ENCODE peak calls at places on chromosome 7, in five cellular contexts. One of them, this sample, is unnamed.

GRCh38 chr7:22470981-22471380 is 29.0 kb downstream of the STEAP1B start:
- DNase-seq in heart right ventricle: no peak
- DNase-seq in right cardiac atrium: no peak
- DNase-seq in erythroblast: no peak
- DNase-seq in GM13976: no peak
- DNase-seq in this sample: no peak

GRCh38 chr7:4776160-4776623 is 769 bp downstream of the AP5Z1 start:
- DNase-seq in heart right ventricle: no peak
- DNase-seq in right cardiac atrium: peak; percentile 37
- DNase-seq in erythroblast: no peak
- DNase-seq in GM13976: no peak
- DNase-seq in this sample: no peak

GRCh38 chr7:378551-379455 is 88.8 kb downstream of the FOXL3 start:
- DNase-seq in heart right ventricle: no peak
- DNase-seq in right cardiac atrium: peak; percentile 50
- DNase-seq in erythroblast: no peak
- DNase-seq in GM13976: no peak
- DNase-seq in this sample: no peak

GRCh38 chr7:5574770-5575269 is 151.2 kb upstream of the TNRC18 start:
- DNase-seq in heart right ventricle: peak; percentile 77
- DNase-seq in right cardiac atrium: peak; percentile 91
- DNase-seq in erythroblast: peak; percentile 49
- DNase-seq in GM13976: no peak
- DNase-seq in this sample: no peak

GRCh38 chr7:121510858-121511482 is 114.9 kb upstream of the FAM3C start:
- DNase-seq in heart right ventricle: no peak
- DNase-seq in right cardiac atrium: no peak
- DNase-seq in erythroblast: no peak
- DNase-seq in GM13976: no peak
- DNase-seq in this sample: no peak

GRCh38 chr7:134431805-134432204 is 27.1 kb downstream of the AKR1B1 start:
- DNase-seq in heart right ventricle: no peak
- DNase-seq in right cardiac atrium: peak; percentile 67
- DNase-seq in erythroblast: no peak
- DNase-seq in GM13976: no peak
- DNase-seq in this sample: no peak

GRCh38 chr7:33773053-33773452 is 132.3 kb upstream of the BMPER start:
- DNase-seq in heart right ventricle: no peak
- DNase-seq in right cardiac atrium: no peak
- DNase-seq in erythroblast: no peak
- DNase-seq in GM13976: no peak
- DNase-seq in this sample: no peak

GRCh38 chr7:128262273-128263028 is 21.4 kb downstream of the LEP start:
- DNase-seq in heart right ventricle: no peak
- DNase-seq in right cardiac atrium: no peak
- DNase-seq in erythroblast: no peak
- DNase-seq in GM13976: no peak
- DNase-seq in this sample: no peak

GRCh38 chr7:151566897-151567320 is 47.2 kb upstream of the RHEB start:
- DNase-seq in heart right ventricle: no peak
- DNase-seq in right cardiac atrium: no peak
- DNase-seq in erythroblast: no peak
- DNase-seq in GM13976: no peak
- DNase-seq in this sample: no peak